ENCODE peak calls at places on chromosomes 11 and 22, in seven cellular contexts. V is choroid plexus epithelial cell, J is lower lobe of right lung, A is A172, Y is amygdala, D is Kasumi-1, C is neural crest cell. G is an unnamed sample.

GRCh38 chr11:60803273-60803936 is 18.3 kb downstream of the MS4A10 start:
- DNase-seq in V (no peak), J (no peak), A (no peak), Y (no peak), D (no peak), C (no peak), G (no peak)

GRCh38 chr22:28899199-28899853 is 16.0 kb downstream of the ZNRF3 start:
- DNase-seq in V (no peak), J (no peak), A (peak; percentile 39), Y (no peak), D (no peak), C (no peak), G (no peak)

GRCh38 chr22:30205281-30206115 is 41.1 kb downstream of the LIF start:
- DNase-seq in V (peak; percentile 94), J (no peak), A (peak; percentile 93), Y (no peak), D (no peak), C (no peak), G (peak; percentile 52)

GRCh38 chr22:26724414-26724813 is 67.0 kb downstream of the MIAT start:
- DNase-seq in V (no peak), J (no peak), A (no peak), Y (no peak), D (no peak), C (no peak), G (no peak)

GRCh38 chr22:31346733-31347250 is 646 bp upstream of the PATZ1 start:
- DNase-seq in V (peak; percentile 54), J (peak; percentile 67), A (no peak), Y (no peak), D (peak; percentile 88), C (peak; percentile 61), G (peak; percentile 53)

GRCh38 chr11:6259638-6260019 is at the start of gene CCKBR:
- DNase-seq in V (no peak), J (peak; percentile 55), A (no peak), Y (no peak), D (no peak), C (peak; percentile 9), G (no peak)

GRCh38 chr22:42697542-42698013 is 23.1 kb downstream of the A4GALT start:
- DNase-seq in V (peak; percentile 66), J (no peak), A (peak; percentile 84), Y (no peak), D (no peak), C (no peak), G (peak; percentile 88)

GRCh38 chr11:8768625-8769333 is 86.2 kb downstream of the RPL27A start:
- DNase-seq in V (peak; percentile 44), J (no peak), A (peak; percentile 88), Y (no peak), D (no peak), C (no peak), G (peak; percentile 53)

GRCh38 chr11:67031791-67032561 is 9.0 kb downstream of the SYT12 start:
- DNase-seq in V (peak; percentile 77), J (no peak), A (peak; percentile 77), Y (no peak), D (no peak), C (no peak), G (no peak)

GRCh38 chr11:28049338-28050216 is 58.4 kb downstream of the KIF18A start:
- DNase-seq in V (peak; percentile 22), J (no peak), A (peak; percentile 84), Y (no peak), D (no peak), C (no peak), G (no peak)

GRCh38 chr11:133082453-133082781 is 449.9 kb downstream of the OPCML start:
- DNase-seq in V (no peak), J (peak; percentile 60), A (no peak), Y (no peak), D (no peak), C (no peak), G (peak; percentile 58)

GRCh38 chr11:24773326-24773725 is 276.5 kb downstream of the LUZP2 start:
- DNase-seq in V (no peak), J (no peak), A (no peak), Y (no peak), D (no peak), C (no peak), G (no peak)

GRCh38 chr11:131616456-131616855 is 246.0 kb downstream of the NTM start:
- DNase-seq in V (no peak), J (no peak), A (no peak), Y (no peak), D (no peak), C (no peak), G (no peak)

GRCh38 chr11:45960387-45961110 is 38.1 kb downstream of the LARGE2 start:
- DNase-seq in V (no peak), J (no peak), A (no peak), Y (no peak), D (no peak), C (no peak), G (no peak)

GRCh38 chr11:44738791-44739190 is 12.0 kb downstream of the TSPAN18 start:
- DNase-seq in V (no peak), J (no peak), A (no peak), Y (no peak), D (no peak), C (no peak), G (no peak)

GRCh38 chr22:20881231-20881630 is 22.4 kb downstream of the SNAP29 start:
- DNase-seq in V (no peak), J (no peak), A (no peak), Y (no peak), D (no peak), C (no peak), G (no peak)

GRCh38 chr11:134244593-134244992 is 8.6 kb downstream of the THYN1 start:
- DNase-seq in V (peak; percentile 64), J (no peak), A (no peak), Y (no peak), D (peak; percentile 65), C (no peak), G (no peak)

GRCh38 chr22:26892401-26893033 is 235.1 kb downstream of the MIAT start:
- DNase-seq in V (no peak), J (peak; percentile 65), A (no peak), Y (no peak), D (no peak), C (no peak), G (no peak)